ENCODE peak calls at places on chromosomes 4 and X, in four cellular contexts. S is CD4-positive, alpha-beta memory T cell; T is H7; M is heart right ventricle. K is an unnamed sample. For H3K27me3, the result is how much of the 10 kb centered on the place peaks cover.

GRCh38 chr4:130712038-130712437 is 1616.1 kb downstream of the C4orf33 start:
- DNase-seq in M (no peak), T (no peak), S (no peak), K (no peak)

GRCh38 chr4:98656443-98656842 is 2.0 kb downstream of the TSPAN5 start:
- DNase-seq in M (no peak), S (no peak), T (no peak), K (no peak)

GRCh38 chrX:68724531-68725020 is 77.1 kb downstream of the STARD8 start:
- DNase-seq in M (no peak), T (no peak), S (no peak), K (no peak)

GRCh38 chr4:67558493-67558892 is at the start of gene STAP1:
- DNase-seq in M (no peak), T (no peak), S (peak), K (no peak)

GRCh38 chr4:156971168-156971601 is 414 bp downstream of the PDGFC start:
- DNase-seq in T (peak), M (peak), S (no peak), K (no peak)

GRCh38 chr4:43607400-43607799 is 714.9 kb downstream of the GRXCR1 start:
- DNase-seq in M (no peak), T (no peak), S (no peak), K (no peak)

GRCh38 chr4:25928320-25928955 is 14.4 kb downstream of the SMIM20 start:
- DNase-seq in T (no peak), M (no peak), S (no peak), K (no peak)

GRCh38 chr4:112532267-112532666 is 16.3 kb upstream of the NEUROG2 start:
- DNase-seq in T (no peak), S (no peak), M (no peak), K (no peak)

GRCh38 chr4:92090887-92091286 is 212.9 kb upstream of the GRID2 start:
- DNase-seq in M (no peak), T (no peak), S (no peak), K (no peak)

GRCh38 chrX:37921758-37922157 is 74.4 kb upstream of the DYNLT3 start:
- DNase-seq in S (no peak), T (no peak), M (no peak), K (no peak)

GRCh38 chr4:10117424-10118354 is 1.1 kb upstream of the WDR1 start:
- DNase-seq in T (peak), S (peak), M (no peak), K (no peak)

GRCh38 chr4:151888367-151888866 is 127.6 kb upstream of the GATB start:
- DNase-seq in T (no peak), S (peak), M (no peak), K (no peak)

GRCh38 chr4:141654098-141654497 is 17.7 kb downstream of the IL15 start:
- DNase-seq in S (no peak), M (peak), T (peak), K (no peak)

GRCh38 chr4:2927016-2927695 is 36.0 kb downstream of the NOP14 start:
- DNase-seq in M (no peak), T (peak), S (no peak), K (no peak)

GRCh38 chrX:1475881-1476280 is 23.2 kb upstream of the ASMTL start:
- DNase-seq in M (no peak), T (no peak), S (no peak), K (no peak)

GRCh38 chr4:177391953-177392352 is 50.3 kb downstream of the AGA start:
- DNase-seq in M (no peak), S (no peak), T (no peak), K (no peak)

GRCh38 chr4:125736057-125736456 is 421.3 kb downstream of the FAT4 start:
- DNase-seq in S (no peak), M (no peak), T (peak), K (no peak)

GRCh38 chrX:10800776-10801175 is 180.4 kb upstream of the MID1 start:
- DNase-seq in M (no peak), T (no peak), S (no peak), K (no peak)

GRCh38 chr4:123446791-123447474 is 50.3 kb downstream of the SPRY1 start:
- DNase-seq in M (no peak), S (no peak), T (no peak), K (no peak)

GRCh38 chr4:120299631-120300030 is 233.0 kb upstream of the MAD2L1 start:
- DNase-seq in S (no peak), T (no peak), M (no peak), K (no peak)

GRCh38 chrX:40078489-40079288 is 19.1 kb downstream of the BCOR start:
- DNase-seq in M (no peak), S (no peak), T (peak), K (no peak)

GRCh38 chr4:188780028-188780427 is 640.8 kb downstream of the TRIML1 start:
- DNase-seq in T (no peak), M (no peak), S (no peak), K (no peak)

GRCh38 chrX:30278365-30278764 is 30.8 kb downstream of the NR0B1 start:
- DNase-seq in M (no peak), S (no peak), T (no peak), K (no peak)

GRCh38 chrX:119880552-119881437 is 9.2 kb downstream of the NDUFA1 start:
- DNase-seq in T (peak), M (no peak), S (peak), K (no peak)

GRCh38 chr4:98046665-98047064 is 96.6 kb downstream of the STPG2 start:
- DNase-seq in T (peak), M (no peak), S (no peak), K (no peak)

GRCh38 chrX:24662344-24662743 is 15.2 kb upstream of the PCYT1B start:
- DNase-seq in T (no peak), M (no peak), S (no peak), K (no peak)

GRCh38 chrX:111568356-111568755 is 56.9 kb downstream of the SERTM2 start:
- DNase-seq in T (peak), M (no peak), S (no peak), K (no peak)

GRCh38 chr4:180695851-180696250 is 1547.4 kb upstream of the TENM3 start:
- DNase-seq in M (no peak), T (no peak), S (no peak), K (peak)

GRCh38 chr4:158850800-158851644 is 82.2 kb downstream of the FNIP2 start:
- DNase-seq in T (peak), S (no peak), M (no peak), K (peak)

GRCh38 chr4:113020966-113021365 is 28.5 kb upstream of the ANK2 start:
- DNase-seq in T (no peak), M (no peak), S (no peak), K (no peak)

GRCh38 chr4:112099701-112100289 is 45.5 kb upstream of the FAM241A start:
- DNase-seq in M (no peak), S (no peak), T (peak), K (peak)

GRCh38 chr4:139241086-139241783 is 38.8 kb downstream of the MGARP start:
- DNase-seq in M (no peak), S (no peak), T (peak), K (no peak)

GRCh38 chr4:88008133-88008621 is 742 bp downstream of the PKD2 start:
- DNase-seq in M (peak), S (no peak), T (peak), K (no peak)

GRCh38 chr4:28287837-28288236 is 1427.2 kb downstream of the STIM2 start:
- DNase-seq in M (no peak), T (no peak), S (no peak), K (peak)

DNA sequence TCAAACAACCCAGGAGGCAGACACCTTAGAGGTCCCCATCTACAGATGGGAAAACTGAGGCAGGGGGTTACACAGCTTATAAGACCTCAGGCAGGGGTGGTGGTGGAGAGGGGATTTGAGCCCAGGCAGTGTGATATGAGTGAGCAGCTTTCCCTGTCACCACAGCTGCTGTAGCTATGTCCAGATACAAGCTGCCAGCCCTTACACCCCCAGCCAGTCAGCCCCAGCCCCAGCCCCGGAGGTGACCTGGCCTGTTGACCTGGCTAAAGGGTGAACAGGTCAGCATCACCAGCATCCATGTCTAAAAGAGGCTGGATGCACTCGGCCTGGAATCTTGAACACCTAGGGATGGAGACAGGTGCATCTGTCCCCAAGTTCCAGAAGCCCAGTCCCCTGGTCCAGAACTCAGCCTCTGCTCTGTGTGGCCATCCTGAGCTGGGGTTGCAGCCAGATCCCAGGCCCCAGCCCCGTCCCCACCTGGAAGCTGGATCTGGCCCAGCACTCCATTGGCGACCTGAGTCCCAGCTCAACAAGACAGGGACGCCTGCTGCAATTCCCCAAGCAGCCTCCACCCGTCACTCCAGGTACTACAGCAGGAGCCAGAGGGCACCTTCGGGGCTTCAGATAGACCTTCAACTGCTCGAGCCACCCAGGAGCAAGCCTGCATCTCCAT is 89.5 kb downstream of the JAKMIP1 start:
- DNase-seq in M (no peak), S (no peak), T (no peak), K (no peak)
- H3K27me3 ChIP-seq in M (half or more), S (under half), T (under half), K (under half)

DNA sequence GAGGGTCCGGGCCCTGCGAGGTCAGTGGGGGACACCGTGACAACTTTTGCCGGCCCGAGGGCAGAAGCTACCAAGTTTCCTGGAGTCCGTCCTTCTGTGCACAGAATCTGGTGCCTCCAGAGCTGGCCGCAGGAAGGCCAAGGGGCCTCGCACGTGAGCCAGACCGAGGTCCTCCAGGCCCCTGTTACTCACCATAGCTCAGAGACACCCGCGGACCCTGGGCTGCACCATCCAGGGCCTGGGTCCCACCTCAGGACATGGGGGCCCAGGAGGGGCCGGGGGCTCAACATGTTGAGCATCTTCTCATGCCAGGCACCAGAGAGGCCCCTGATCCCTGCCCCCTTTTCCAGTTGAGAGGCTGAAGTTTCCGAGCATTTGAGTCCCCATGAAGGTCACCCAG is 87.9 kb downstream of the HMX1 start:
- DNase-seq in T (no peak), S (peak), M (no peak), K (no peak)
- H3K27me3 ChIP-seq in T (under half), S (under half), M (under half), K (under half)

DNA sequence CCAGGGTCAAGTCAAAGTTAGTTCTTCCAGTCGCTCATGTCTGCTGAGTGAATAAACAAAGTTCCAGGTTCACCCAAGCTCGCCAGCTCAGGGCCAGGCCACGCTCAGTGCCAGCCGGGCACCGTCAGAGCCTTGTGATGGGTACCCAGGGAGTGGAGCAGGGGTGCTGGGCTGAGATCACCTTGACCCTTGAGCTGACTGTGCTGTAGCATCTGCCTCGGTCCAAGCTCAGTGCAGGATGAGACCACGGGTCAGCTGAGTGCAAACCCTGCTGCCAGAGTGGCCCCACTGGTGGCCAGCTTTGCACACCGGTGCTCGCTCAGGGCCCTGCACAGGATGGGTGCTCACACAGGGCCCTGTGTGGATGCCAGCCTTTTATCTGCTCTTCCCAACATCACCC is 4.3 kb downstream of the CPZ start:
- DNase-seq in T (no peak), M (no peak), S (no peak), K (no peak)
- H3K27me3 ChIP-seq in T (under half), M (half or more), S (under half), K (under half)

GRCh38 chr4:183214912-183215488 is 105.1 kb downstream of the CLDN22 start:
- DNase-seq in M (no peak), T (no peak), S (no peak), K (no peak)
- H3K27me3 ChIP-seq in M (under half), T (under half), S (under half), K (under half)

GRCh38 chr4:23485793-23486192 is 404.1 kb downstream of the PPARGC1A start:
- DNase-seq in M (no peak), T (no peak), S (no peak), K (no peak)

GRCh38 chr4:23483320-23483958 is 406.4 kb downstream of the PPARGC1A start:
- DNase-seq in S (no peak), M (no peak), T (no peak), K (no peak)

GRCh38 chr4:23484689-23485088 is 405.2 kb downstream of the PPARGC1A start:
- DNase-seq in T (no peak), S (no peak), M (no peak), K (no peak)
- H3K27me3 ChIP-seq in T (under half), S (under half), M (under half), K (under half)

DNA sequence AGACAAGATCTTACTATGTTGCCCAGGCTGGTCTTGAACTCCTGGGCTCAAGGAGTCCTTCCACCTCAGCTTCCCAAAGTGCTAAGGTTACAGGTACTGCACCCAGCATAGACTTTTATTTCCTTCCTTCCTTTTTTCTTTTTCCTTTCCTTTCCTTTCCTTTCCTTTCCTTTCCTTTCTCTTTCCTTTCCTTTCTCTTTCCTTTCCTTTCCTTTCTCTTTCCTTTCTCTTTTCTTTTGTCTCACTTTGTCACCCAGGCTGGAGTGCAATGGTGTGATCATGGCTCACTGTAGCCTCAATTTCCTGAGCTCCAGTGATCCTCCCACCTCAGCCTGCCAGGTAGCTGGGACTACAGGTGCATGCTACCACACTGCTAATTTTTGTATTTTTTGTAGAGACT is 19.4 kb downstream of the DLG3 start:
- DNase-seq in M (no peak), S (no peak), T (no peak), K (no peak)
- H3K27me3 ChIP-seq in M (under half), S (under half), T (under half), K (under half)

GRCh38 chrX:28589048-28589447 is 1.8 kb downstream of the IL1RAPL1 start:
- DNase-seq in M (no peak), S (no peak), T (no peak), K (no peak)
- H3K27me3 ChIP-seq in M (under half), S (under half), T (under half), K (under half)

DNA sequence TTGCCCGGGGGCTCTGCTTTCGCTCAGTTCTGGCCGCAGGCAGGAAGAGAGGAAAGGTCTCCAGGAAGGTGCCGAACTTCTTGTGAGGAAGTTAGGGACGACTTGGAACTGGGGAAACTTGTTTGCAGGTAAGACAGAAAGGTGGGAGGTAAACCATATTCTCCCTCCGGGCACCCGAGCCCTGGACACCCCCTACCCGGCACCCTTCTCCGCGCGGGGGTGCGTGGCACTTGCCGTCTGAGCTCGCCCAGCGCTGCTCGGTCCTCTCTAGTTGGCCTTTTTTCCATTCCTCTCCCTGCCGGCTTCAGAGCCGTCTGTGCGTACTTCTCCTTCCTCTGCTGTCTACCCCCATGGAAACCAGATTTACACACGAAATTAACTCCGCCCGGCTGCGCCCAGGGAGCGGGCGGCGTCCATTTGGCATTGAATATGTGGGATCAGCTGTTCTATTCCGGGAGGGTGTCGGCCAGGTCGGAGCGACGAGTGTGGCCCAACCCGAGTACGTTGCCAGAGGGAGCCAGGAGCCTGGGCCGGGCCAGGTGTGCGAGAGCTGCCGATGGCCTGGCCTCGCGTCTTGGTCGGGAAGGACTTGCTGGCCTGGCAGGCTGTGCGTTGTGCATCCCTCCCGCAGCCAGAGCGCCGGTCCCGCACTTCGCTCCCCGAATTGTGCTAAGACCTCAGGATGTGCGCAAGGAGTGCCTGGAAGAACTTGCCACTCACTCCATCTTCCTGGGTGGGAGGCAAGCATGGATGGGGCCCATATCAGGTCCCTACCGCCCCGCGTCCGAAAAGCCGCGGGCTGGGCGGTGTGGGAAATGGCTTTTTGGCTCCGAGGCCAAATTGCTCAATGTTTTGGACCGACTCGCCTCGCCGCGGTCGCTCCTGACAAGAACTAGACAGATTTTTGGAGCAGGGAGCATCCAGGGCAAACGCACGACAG is 1.7 kb downstream of the PDGFRA start:
- DNase-seq in S (no peak), M (peak), T (peak), K (no peak)
- H3K27me3 ChIP-seq in S (under half), M (half or more), T (half or more), K (under half)

GRCh38 chrX:154512879-154513553 is 3.0 kb downstream of the FAM3A start:
- DNase-seq in S (no peak), M (no peak), T (no peak), K (no peak)

GRCh38 chrX:154508346-154508745 is 7.7 kb downstream of the FAM3A start:
- DNase-seq in M (no peak), S (no peak), T (peak), K (no peak)

GRCh38 chrX:154509455-154509854 is 6.6 kb downstream of the FAM3A start:
- DNase-seq in T (no peak), M (no peak), S (no peak), K (no peak)

GRCh38 chrX:154513662-154514204 is 2.3 kb downstream of the FAM3A start:
- DNase-seq in M (no peak), S (no peak), T (no peak), K (no peak)

DNA sequence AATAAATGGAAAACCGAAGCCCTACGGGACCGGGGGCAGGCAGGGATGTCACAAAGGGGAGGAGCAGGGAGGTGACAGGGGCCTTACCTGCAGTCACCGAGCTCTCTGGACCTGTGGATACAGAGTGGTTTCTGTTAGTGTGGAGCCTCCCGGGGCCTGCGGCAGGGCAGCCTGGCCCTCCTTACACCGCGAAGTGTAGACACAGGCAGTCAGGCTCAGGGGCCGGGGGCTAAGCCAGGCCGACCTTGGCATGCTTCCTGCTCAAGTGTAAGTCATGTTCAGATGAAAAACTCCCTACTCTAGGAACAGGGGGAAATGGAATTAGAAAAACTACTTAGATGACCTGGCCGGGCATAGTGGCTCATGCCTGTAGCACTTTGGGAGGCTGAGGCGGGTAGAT is 4.3 kb downstream of the FAM3A start:
- DNase-seq in M (no peak), S (no peak), T (no peak), K (no peak)
- H3K27me3 ChIP-seq in M (under half), S (under half), T (under half), K (under half)

GRCh38 chr4:1448589-1449420 is 42.6 kb upstream of the NKX1-1 start:
- DNase-seq in S (no peak), M (no peak), T (peak), K (no peak)

GRCh38 chr4:1447676-1448588 is 41.7 kb upstream of the NKX1-1 start:
- DNase-seq in M (no peak), T (peak), S (no peak), K (no peak)

GRCh38 chr4:1451106-1451751 is 45.0 kb upstream of the NKX1-1 start:
- DNase-seq in T (no peak), S (no peak), M (no peak), K (no peak)

GRCh38 chr4:1449833-1450741 is 43.8 kb upstream of the NKX1-1 start:
- DNase-seq in T (peak), M (no peak), S (no peak), K (no peak)

DNA sequence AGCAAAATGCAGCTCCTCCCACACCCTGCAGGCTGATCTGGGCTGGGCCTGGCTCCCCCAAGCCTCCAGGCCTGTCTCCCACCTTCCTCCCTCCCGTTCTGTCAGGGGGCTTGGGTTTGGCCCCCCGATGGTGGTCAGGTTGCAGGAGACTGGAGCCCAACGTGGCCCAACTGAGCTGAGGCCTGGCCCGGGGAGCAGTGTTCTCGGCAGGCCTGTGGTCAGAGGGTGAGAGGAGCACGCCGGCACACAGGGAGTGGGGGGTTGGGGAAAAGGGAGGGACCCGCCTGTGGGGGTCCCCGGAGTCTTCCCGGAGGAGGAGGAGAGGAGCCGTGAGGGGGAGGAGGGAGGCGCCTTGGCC is 43.2 kb upstream of the NKX1-1 start:
- DNase-seq in M (no peak), S (no peak), T (no peak), K (no peak)
- H3K27me3 ChIP-seq in M (half or more), S (under half), T (under half), K (under half)